ENCODE peak calls at places on chromosomes 6 and 20, in nine cellular contexts. G is AG04450, O is heart right ventricle, B is testis, C is tibial nerve, D is ascending aorta, X is dorsolateral prefrontal cortex, H is OCI-LY7, S is RWPE1. Y is an unnamed sample.

GRCh38 chr6:126153661-126154060 is 167.3 kb downstream of the TRMT11 start:
- DNase-seq in G (no peak), O (no peak), B (no peak), C (no peak), D (no peak), X (no peak), H (no peak), S (no peak), Y (no peak)

GRCh38 chr20:60244373-60245146 is 286.3 kb downstream of the CDH26 start:
- DNase-seq in G (no peak), O (no peak), B (no peak), C (no peak), D (no peak), X (no peak), H (no peak), S (no peak), Y (no peak)

GRCh38 chr6:26232950-26233607 is 131.9 kb upstream of the BTN3A2 start:
- DNase-seq in G (no peak), O (no peak), B (no peak), C (no peak), D (no peak), X (no peak), H (no peak), S (no peak), Y (no peak)

GRCh38 chr6:35052694-35053565 is 88.2 kb downstream of the TCP11 start:
- DNase-seq in G (no peak), O (no peak), B (peak; percentile 76), C (peak; percentile 55), D (peak; percentile 79), X (peak; percentile 59), H (no peak), S (no peak), Y (peak; percentile 43)

GRCh38 chr20:45036044-45036755 is 64.7 kb downstream of the KCNS1 start:
- DNase-seq in G (peak; percentile 42), O (no peak), B (no peak), C (no peak), D (no peak), X (no peak), H (no peak), S (peak; percentile 69), Y (no peak)

GRCh38 chr20:16441526-16442164 is 131.6 kb downstream of the KIF16B start:
- DNase-seq in G (no peak), O (no peak), B (no peak), C (no peak), D (no peak), X (peak; percentile 25), H (no peak), S (no peak), Y (no peak)

GRCh38 chr6:45474376-45474775 is 96.6 kb upstream of the SUPT3H start:
- DNase-seq in G (no peak), O (no peak), B (no peak), C (no peak), D (no peak), X (no peak), H (no peak), S (no peak), Y (no peak)

GRCh38 chr6:4225207-4225872 is 90.0 kb upstream of the ECI2 start:
- DNase-seq in G (no peak), O (no peak), B (peak; percentile 37), C (no peak), D (no peak), X (no peak), H (no peak), S (no peak), Y (no peak)

GRCh38 chr6:14117158-14118090 is at the start of gene CD83:
- DNase-seq in G (no peak), O (peak; percentile 34), B (peak; percentile 62), C (no peak), D (peak; percentile 73), X (peak; percentile 41), H (peak; percentile 89), S (peak; percentile 87), Y (peak; percentile 81)

GRCh38 chr20:44805991-44806729 is 4.2 kb downstream of the RIMS4 start:
- DNase-seq in G (no peak), O (peak; percentile 8), B (peak; percentile 89), C (peak; percentile 60), D (peak; percentile 79), X (peak; percentile 74), H (no peak), S (peak; percentile 26), Y (no peak)

GRCh38 chr20:34040300-34041015 is 46.7 kb downstream of the RALY start:
- DNase-seq in G (no peak), O (peak; percentile 52), B (no peak), C (no peak), D (no peak), X (no peak), H (no peak), S (no peak), Y (no peak)

GRCh38 chr20:5818346-5818681 is 68.1 kb downstream of the SHLD1 start:
- DNase-seq in G (no peak), O (no peak), B (no peak), C (no peak), D (no peak), X (no peak), H (no peak), S (no peak), Y (no peak)

GRCh38 chr6:39707962-39708683 is 17.1 kb downstream of the KIF6 start:
- DNase-seq in G (no peak), O (no peak), B (no peak), C (no peak), D (no peak), X (no peak), H (no peak), S (no peak), Y (no peak)

GRCh38 chr20:18628330-18628941 is 40.6 kb downstream of the DTD1 start:
- DNase-seq in G (no peak), O (no peak), B (no peak), C (no peak), D (no peak), X (peak; percentile 30), H (peak; percentile 22), S (peak; percentile 36), Y (no peak)

GRCh38 chr6:42292002-42292735 is 74.5 kb upstream of the MRPS10 start:
- DNase-seq in G (no peak), O (no peak), B (no peak), C (no peak), D (no peak), X (no peak), H (no peak), S (peak; percentile 76), Y (no peak)

GRCh38 chr6:26041946-26042345 is 45.3 kb upstream of the HFE start:
- DNase-seq in G (no peak), O (no peak), B (no peak), C (no peak), D (no peak), X (no peak), H (no peak), S (no peak), Y (no peak)

GRCh38 chr6:108914235-108915022 is 66.2 kb downstream of the ARMC2 start:
- DNase-seq in G (peak; percentile 23), O (no peak), B (peak; percentile 33), C (no peak), D (no peak), X (no peak), H (peak; percentile 64), S (peak; percentile 20), Y (no peak)

GRCh38 chr20:58900292-58900931 is 47.9 kb downstream of the GNAS start:
- DNase-seq in G (no peak), O (no peak), B (no peak), C (no peak), D (no peak), X (no peak), H (no peak), S (no peak), Y (no peak)

GRCh38 chr20:4802522-4802921 is 80.8 kb downstream of the PRND start:
- DNase-seq in G (no peak), O (no peak), B (no peak), C (no peak), D (no peak), X (no peak), H (no peak), S (no peak), Y (no peak)

GRCh38 chr6:39301606-39302005 is 12.6 kb downstream of the KCNK17 start:
- DNase-seq in G (no peak), O (no peak), B (no peak), C (no peak), D (no peak), X (no peak), H (no peak), S (no peak), Y (no peak)

DNA sequence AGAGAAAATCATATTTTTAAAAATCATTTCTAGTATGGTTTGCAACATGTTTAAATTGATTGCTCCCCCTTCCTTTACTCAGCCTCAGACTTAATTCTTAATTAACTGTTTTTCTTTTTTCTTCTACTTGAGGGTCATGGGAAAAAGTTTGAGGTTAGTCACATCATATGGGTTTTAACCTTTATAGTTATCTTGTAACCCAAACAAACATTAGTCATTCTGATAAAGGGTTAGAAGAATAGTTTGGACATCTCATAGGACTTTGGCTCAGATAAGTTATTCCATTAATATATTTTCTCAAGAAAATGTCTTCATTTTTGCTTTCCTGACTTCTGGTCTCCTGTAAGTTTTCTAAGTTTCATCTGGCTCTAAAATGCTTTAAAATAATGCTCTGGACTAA is 34.5 kb upstream of the TSPYL1 start:
- DNase-seq in G (no peak), O (no peak), B (no peak), C (no peak), D (no peak), X (no peak), H (no peak), S (no peak), Y (no peak)
- H3K27ac ChIP-seq in G (no peak overlapping the region), O (no peak overlapping the region), B (peak overlapping the region; percentile 16), C (no peak overlapping the region), D (no peak overlapping the region), X (no peak overlapping the region), H (no peak overlapping the region), S (no peak overlapping the region), Y (no peak overlapping the region)

GRCh38 chr6:124870611-124871201 is 91.5 kb upstream of the RNF217 start:
- DNase-seq in G (peak; percentile 16), O (no peak), B (no peak), C (no peak), D (no peak), X (no peak), H (no peak), S (peak; percentile 48), Y (no peak)
- TF ChIP-seq CTCF in G (peak; percentile 68), O (peak; percentile 77), B (peak; percentile 23), C (peak; percentile 50), D (peak; percentile 58), X (peak; percentile 67), H (peak; percentile 61), S (peak; percentile 69), Y (peak; percentile 36)

GRCh38 chr20:38156888-38157634 is 8.0 kb downstream of the TGM2 start:
- DNase-seq in G (no peak), O (peak; percentile 79), B (no peak), C (no peak), D (peak; percentile 88), X (no peak), H (no peak), S (no peak), Y (no peak)
- H3K27ac ChIP-seq in G (peak overlapping the region; percentile 47), O (peak overlapping the region; percentile 92), B (no peak overlapping the region), C (peak overlapping the region; percentile 18), D (peak overlapping the region; percentile 89), X (peak overlapping the region; percentile 77), H (no peak overlapping the region), S (peak overlapping the region; percentile 65), Y (no peak overlapping the region)

DNA sequence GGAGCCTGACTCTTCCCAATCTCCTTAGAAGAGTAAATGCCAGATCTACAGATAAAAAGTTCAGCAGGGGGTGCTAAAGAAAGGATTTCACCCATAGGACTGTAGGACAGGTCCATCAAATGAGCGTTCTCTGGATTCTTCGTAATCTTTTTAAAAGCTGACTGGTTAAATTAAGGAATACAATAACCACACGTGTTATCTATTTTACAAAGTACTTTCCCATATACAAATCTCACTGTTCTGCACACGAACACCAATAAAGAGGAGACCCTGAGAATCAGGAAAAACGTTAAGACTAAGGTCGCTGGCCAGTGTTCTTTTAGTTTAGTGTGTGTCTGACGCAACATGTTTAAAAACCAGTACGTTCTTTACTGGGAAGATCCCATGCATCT is 542 bp downstream of the TUBE1 start:
- DNase-seq in G (no peak), O (no peak), B (no peak), C (peak; percentile 16), D (no peak), X (no peak), H (peak; percentile 50), S (peak; percentile 72), Y (no peak)
- TF ChIP-seq CTCF in G (peak; percentile 46), O (no peak), B (no peak), C (no peak), D (no peak), X (peak; percentile 27), H (peak; percentile 70), S (peak; percentile 52), Y (no peak)

Y was measured in pancreas.